ENCODE peak calls at places on chromosomes 4 and X, in four cellular contexts. E is IMR-90; L is A549; P is naive thymus-derived CD4-positive, alpha-beta T cell. V is an unnamed sample.

GRCh38 chrX:107728342-107729099 is 47.1 kb downstream of the TSC22D3 start:
- DNase-seq in E (no peak), P (no peak), L (no peak), V (no peak)

GRCh38 chr4:181643466-181643865 is 599.7 kb upstream of the TENM3 start:
- DNase-seq in P (no peak), L (no peak), E (peak; percentile 9), V (no peak)

GRCh38 chr4:109574443-109574850 is 14.4 kb downstream of the MCUB start:
- DNase-seq in E (no peak), P (peak; percentile 61), L (peak; percentile 26), V (no peak)

GRCh38 chr4:10092481-10093272 is 23.9 kb downstream of the WDR1 start:
- DNase-seq in L (no peak), P (no peak), E (no peak), V (no peak)

GRCh38 chr4:188778880-188779279 is 639.6 kb downstream of the TRIML1 start:
- DNase-seq in L (no peak), E (peak; percentile 69), P (no peak), V (peak; percentile 26)

GRCh38 chr4:143085644-143086043 is 99.1 kb upstream of the USP38 start:
- DNase-seq in P (no peak), E (no peak), L (no peak), V (no peak)

GRCh38 chr4:172596206-172596605 is 572.4 kb upstream of the GALNT7 start:
- DNase-seq in L (no peak), E (no peak), P (no peak), V (no peak)

GRCh38 chr4:120286813-120287212 is 220.2 kb upstream of the MAD2L1 start:
- DNase-seq in E (no peak), P (no peak), L (peak; percentile 0), V (no peak)

GRCh38 chrX:120446503-120446902 is 22.6 kb downstream of the LAMP2 start:
- DNase-seq in E (peak; percentile 59), L (no peak), P (no peak), V (no peak)

GRCh38 chrX:104721854-104722253 is 155.9 kb downstream of the IL1RAPL2 start:
- DNase-seq in P (no peak), L (no peak), E (no peak), V (no peak)

GRCh38 chrX:20414781-20415445 is 148.2 kb upstream of the RPS6KA3 start:
- DNase-seq in P (no peak), E (peak; percentile 47), L (no peak), V (no peak)

GRCh38 chr4:101921370-101921769 is 130.8 kb downstream of the BANK1 start:
- DNase-seq in P (no peak), E (no peak), L (no peak), V (no peak)

GRCh38 chr4:95108883-95109421 is 351.2 kb downstream of the BMPR1B start:
- DNase-seq in L (no peak), E (peak; percentile 55), P (no peak), V (no peak)

GRCh38 chrX:129769467-129770154 is 10.1 kb upstream of the SASH3 start:
- DNase-seq in L (no peak), E (no peak), P (peak; percentile 85), V (no peak)

DNA sequence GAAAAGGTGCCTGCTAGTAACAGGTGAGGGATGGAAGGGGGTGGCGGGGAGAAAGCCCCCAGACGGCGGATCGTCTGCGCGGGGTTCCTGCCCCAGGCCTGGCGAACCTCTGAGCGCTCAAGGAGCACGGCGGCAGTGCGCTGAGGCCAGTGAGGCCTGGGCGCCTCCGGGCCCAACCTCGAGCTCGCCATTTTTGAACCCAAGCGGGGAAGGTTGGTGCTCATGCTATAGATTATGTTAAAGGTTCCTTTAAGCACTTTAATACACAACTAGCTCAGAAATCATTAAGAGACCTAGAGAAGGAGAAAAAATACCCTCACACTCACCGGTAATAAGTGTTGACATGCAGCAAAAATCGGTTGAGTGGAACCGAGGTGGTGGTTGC is 7.9 kb downstream of the PITX2 start:
- DNase-seq in E (no peak), L (no peak), P (no peak), V (no peak)
- H3K27ac ChIP-seq in E (no peak overlapping the region), L (no peak overlapping the region), P (no peak overlapping the region), V (no peak overlapping the region)

GRCh38 chr4:6715704-6716017 is 313 bp upstream of the BLOC1S4 start:
- DNase-seq in L (no peak), E (no peak), P (no peak), V (no peak)
- H3K4me3 ChIP-seq in L (peak overlapping the region; percentile 81), E (peak overlapping the region; percentile 87), P (peak overlapping the region; percentile 86), V (peak overlapping the region; percentile 94)

DNA sequence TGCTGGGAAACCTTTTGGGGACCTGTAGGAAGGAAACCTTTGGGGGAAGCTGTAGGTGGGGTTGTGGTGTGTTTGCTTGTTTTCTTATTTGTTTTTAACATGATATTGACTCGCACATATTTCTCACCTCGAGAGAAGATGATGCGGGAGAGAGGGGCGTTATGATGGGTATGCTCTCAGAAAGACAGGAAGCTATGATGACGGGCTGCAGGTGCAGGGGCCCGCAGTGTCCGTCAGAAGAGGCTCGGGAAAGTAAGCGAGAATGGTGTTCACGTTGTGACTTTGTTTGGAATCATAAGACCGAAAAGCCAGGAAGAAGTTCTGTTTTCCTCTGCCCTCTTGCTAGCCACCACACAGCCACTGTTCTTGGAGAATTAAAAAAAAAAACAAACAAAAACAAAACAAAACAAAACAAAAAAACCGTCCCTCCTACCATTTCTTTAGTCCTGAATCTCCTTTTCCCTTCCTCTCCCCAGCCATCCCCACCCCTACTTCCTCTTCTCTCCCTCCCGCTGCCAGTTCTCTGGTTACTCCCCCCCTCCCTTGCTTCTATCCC is 369 bp upstream of the BMP3 start:
- DNase-seq in P (no peak), L (no peak), E (no peak), V (no peak)
- H3K27ac ChIP-seq in P (no peak overlapping the region), L (no peak overlapping the region), E (no peak overlapping the region), V (no peak overlapping the region)

GRCh38 chr4:146333895-146334262 is 119.5 kb downstream of the REELD1 start:
- DNase-seq in E (no peak), L (no peak), P (no peak), V (no peak)
- H3K4me3 ChIP-seq in E (peak overlapping the region; percentile 33), L (no peak overlapping the region), P (no peak overlapping the region), V (peak overlapping the region; percentile 2)

DNA sequence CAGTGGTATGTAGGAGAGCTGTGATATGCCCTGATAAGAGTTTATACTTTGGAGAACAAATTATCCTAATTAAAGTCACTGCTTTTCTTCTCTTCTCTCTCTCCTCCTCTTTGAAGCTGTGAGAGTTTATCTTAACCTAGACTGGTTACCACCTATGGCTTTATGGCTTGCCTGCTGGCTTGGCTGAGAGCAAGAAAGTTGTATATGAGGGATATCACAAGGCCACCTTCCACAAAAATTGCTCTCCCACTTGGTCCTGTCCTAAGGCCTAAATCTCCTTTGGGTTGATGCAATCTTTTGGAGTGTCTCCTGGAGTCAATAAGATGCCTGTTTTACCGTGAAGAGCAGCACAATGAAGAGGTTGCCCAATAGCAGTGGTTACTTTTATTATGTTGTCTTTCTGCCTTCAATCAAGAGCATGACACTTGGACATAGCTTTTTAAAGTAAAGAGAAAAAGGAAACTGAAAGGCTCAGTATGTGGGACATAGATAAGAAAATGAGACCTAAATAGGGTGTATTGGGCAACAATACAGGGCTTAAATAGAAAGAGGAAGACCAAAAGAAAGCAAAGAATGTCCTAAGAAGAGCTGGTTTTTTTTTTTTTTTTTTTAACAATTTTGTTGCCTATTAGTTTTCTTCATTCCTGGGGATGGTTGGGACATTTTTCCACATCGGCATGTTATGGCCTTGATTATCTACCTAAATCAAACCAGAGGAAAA is 9.2 kb downstream of the GUCY1A1 start:
- DNase-seq in P (no peak), L (no peak), E (no peak), V (no peak)
- H3K27ac ChIP-seq in P (no peak overlapping the region), L (no peak overlapping the region), E (no peak overlapping the region), V (no peak overlapping the region)

DNA sequence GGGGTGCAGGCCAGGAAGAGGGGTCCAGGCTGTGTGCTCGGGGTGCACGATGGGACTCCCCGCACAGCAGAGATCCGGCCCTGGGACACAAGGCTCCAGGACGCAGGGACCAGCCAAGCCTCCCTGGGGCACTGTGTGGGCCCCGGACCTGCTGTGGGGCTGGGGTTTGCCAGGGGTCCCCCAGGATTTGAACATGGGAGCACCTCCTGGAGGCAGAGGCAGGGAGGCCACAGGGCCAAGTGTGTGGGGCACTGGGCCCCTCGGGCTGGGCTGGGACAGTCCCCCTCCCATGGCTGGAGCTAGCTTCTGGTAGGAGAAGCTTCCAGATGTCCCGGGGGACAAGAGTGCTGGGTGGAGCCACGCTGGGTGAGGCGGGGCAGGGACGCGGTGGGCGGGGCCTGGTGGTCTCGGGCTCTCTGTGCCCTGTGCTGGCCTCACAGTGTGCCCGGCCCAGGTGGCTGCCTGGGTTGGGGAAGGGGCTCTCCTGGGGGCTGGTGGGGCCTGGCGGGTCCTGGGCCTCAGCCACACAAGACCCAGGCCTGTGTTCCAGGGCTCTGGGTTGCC is 18.6 kb downstream of the FGFRL1 start:
- DNase-seq in E (no peak), P (no peak), L (no peak), V (no peak)
- H3K4me3 ChIP-seq in E (no peak overlapping the region), P (no peak overlapping the region), L (no peak overlapping the region), V (no peak overlapping the region)

GRCh38 chrX:152908486-152908885 is 10.6 kb downstream of the ZNF185 start:
- DNase-seq in E (no peak), P (no peak), L (no peak), V (no peak)

GRCh38 chrX:152903589-152903988 is 5.7 kb downstream of the ZNF185 start:
- DNase-seq in L (no peak), P (no peak), E (no peak), V (no peak)

GRCh38 chrX:152904151-152905080 is 6.5 kb downstream of the ZNF185 start:
- DNase-seq in L (peak; percentile 75), E (peak; percentile 77), P (peak; percentile 22), V (no peak)

GRCh38 chrX:152905081-152905420 is 7.2 kb downstream of the ZNF185 start:
- DNase-seq in E (no peak), P (no peak), L (no peak), V (no peak)

GRCh38 chrX:152907084-152907651 is 9.3 kb downstream of the ZNF185 start:
- DNase-seq in E (peak; percentile 94), L (no peak), P (no peak), V (peak; percentile 70)
- H3K27ac ChIP-seq in E (no peak overlapping the region), L (no peak overlapping the region), P (no peak overlapping the region), V (peak overlapping the region; percentile 68)